ENCODE peak calls at places on chromosomes 7 and 10, in nine cellular contexts. One of them, this sample, is unnamed.

GRCh38 chr10:34861293-34862004 is 46.4 kb upstream of the PARD3 start:
- DNase-seq in hepatocyte: peak
- DNase-seq in testis: peak
- DNase-seq in cardiac fibroblast: peak
- DNase-seq in epithelial cell of proximal tubule: no peak
- DNase-seq in NB4: peak
- DNase-seq in fibroblast of lung: peak
- DNase-seq in cardiac muscle cell: no peak
- DNase-seq in H9: no peak
- DNase-seq in this sample: peak

GRCh38 chr7:154409703-154410311 is 357.6 kb downstream of the DPP6 start:
- DNase-seq in fibroblast of lung: peak
- DNase-seq in NB4: peak
- DNase-seq in cardiac fibroblast: peak
- DNase-seq in hepatocyte: peak
- DNase-seq in H9: peak
- DNase-seq in epithelial cell of proximal tubule: no peak
- DNase-seq in cardiac muscle cell: peak
- DNase-seq in testis: no peak
- DNase-seq in this sample: peak

GRCh38 chr7:47361746-47362215 is 220.1 kb downstream of the TNS3 start:
- DNase-seq in hepatocyte: no peak
- DNase-seq in cardiac fibroblast: peak
- DNase-seq in cardiac muscle cell: peak
- DNase-seq in H9: no peak
- DNase-seq in fibroblast of lung: peak
- DNase-seq in epithelial cell of proximal tubule: peak
- DNase-seq in testis: no peak
- DNase-seq in NB4: no peak
- DNase-seq in this sample: no peak

GRCh38 chr10:115209133-115209532 is 116.0 kb downstream of the ATRNL1 start:
- DNase-seq in testis: no peak
- DNase-seq in NB4: no peak
- DNase-seq in H9: no peak
- DNase-seq in fibroblast of lung: no peak
- DNase-seq in epithelial cell of proximal tubule: no peak
- DNase-seq in cardiac fibroblast: no peak
- DNase-seq in hepatocyte: no peak
- DNase-seq in cardiac muscle cell: no peak
- DNase-seq in this sample: no peak

GRCh38 chr10:79129361-79129997 is 60.7 kb downstream of the ZMIZ1 start:
- DNase-seq in NB4: peak
- DNase-seq in testis: no peak
- DNase-seq in epithelial cell of proximal tubule: no peak
- DNase-seq in fibroblast of lung: peak
- DNase-seq in cardiac muscle cell: peak
- DNase-seq in cardiac fibroblast: peak
- DNase-seq in hepatocyte: peak
- DNase-seq in H9: peak
- DNase-seq in this sample: peak

GRCh38 chr7:103446046-103446520 is at the start of gene SLC26A5:
- DNase-seq in NB4: no peak
- DNase-seq in cardiac muscle cell: no peak
- DNase-seq in H9: peak
- DNase-seq in epithelial cell of proximal tubule: no peak
- DNase-seq in fibroblast of lung: no peak
- DNase-seq in testis: peak
- DNase-seq in cardiac fibroblast: no peak
- DNase-seq in hepatocyte: peak
- DNase-seq in this sample: peak

GRCh38 chr10:29535012-29535777 is 99.6 kb downstream of the SVIL start:
- DNase-seq in testis: peak
- DNase-seq in hepatocyte: peak
- DNase-seq in fibroblast of lung: peak
- DNase-seq in epithelial cell of proximal tubule: peak
- DNase-seq in cardiac muscle cell: peak
- DNase-seq in cardiac fibroblast: peak
- DNase-seq in H9: peak
- DNase-seq in NB4: peak
- DNase-seq in this sample: peak

GRCh38 chr10:95693331-95693667 is 428 bp downstream of the TCTN3 start:
- DNase-seq in testis: no peak
- DNase-seq in cardiac muscle cell: no peak
- DNase-seq in hepatocyte: peak
- DNase-seq in H9: no peak
- DNase-seq in NB4: peak
- DNase-seq in fibroblast of lung: peak
- DNase-seq in epithelial cell of proximal tubule: no peak
- DNase-seq in cardiac fibroblast: no peak
- DNase-seq in this sample: no peak

GRCh38 chr7:101567231-101567630 is 61.9 kb downstream of the MYL10 start:
- DNase-seq in H9: peak
- DNase-seq in hepatocyte: no peak
- DNase-seq in NB4: no peak
- DNase-seq in fibroblast of lung: no peak
- DNase-seq in cardiac fibroblast: no peak
- DNase-seq in testis: no peak
- DNase-seq in cardiac muscle cell: no peak
- DNase-seq in epithelial cell of proximal tubule: no peak
- DNase-seq in this sample: no peak

GRCh38 chr10:5168897-5169296 is 16.1 kb downstream of the AKR1C8 start:
- DNase-seq in hepatocyte: no peak
- DNase-seq in testis: no peak
- DNase-seq in H9: no peak
- DNase-seq in cardiac muscle cell: no peak
- DNase-seq in NB4: no peak
- DNase-seq in epithelial cell of proximal tubule: no peak
- DNase-seq in fibroblast of lung: no peak
- DNase-seq in cardiac fibroblast: no peak
- DNase-seq in this sample: no peak

GRCh38 chr10:68105820-68106219 is 3.5 kb upstream of the MYPN start:
- DNase-seq in cardiac muscle cell: peak
- DNase-seq in cardiac fibroblast: peak
- DNase-seq in epithelial cell of proximal tubule: no peak
- DNase-seq in NB4: no peak
- DNase-seq in H9: no peak
- DNase-seq in hepatocyte: no peak
- DNase-seq in testis: no peak
- DNase-seq in fibroblast of lung: peak
- DNase-seq in this sample: no peak

GRCh38 chr10:34200355-34200901 is 614.7 kb downstream of the PARD3 start:
- DNase-seq in hepatocyte: no peak
- DNase-seq in H9: no peak
- DNase-seq in testis: no peak
- DNase-seq in cardiac muscle cell: peak
- DNase-seq in epithelial cell of proximal tubule: no peak
- DNase-seq in fibroblast of lung: no peak
- DNase-seq in NB4: peak
- DNase-seq in cardiac fibroblast: no peak
- DNase-seq in this sample: no peak

GRCh38 chr10:20156511-20156910 is 340.3 kb downstream of the PLXDC2 start:
- DNase-seq in cardiac muscle cell: no peak
- DNase-seq in NB4: no peak
- DNase-seq in testis: no peak
- DNase-seq in cardiac fibroblast: no peak
- DNase-seq in H9: no peak
- DNase-seq in fibroblast of lung: no peak
- DNase-seq in hepatocyte: no peak
- DNase-seq in epithelial cell of proximal tubule: no peak
- DNase-seq in this sample: no peak

GRCh38 chr7:4754433-4755010 is 20.9 kb upstream of the AP5Z1 start:
- DNase-seq in NB4: no peak
- DNase-seq in H9: no peak
- DNase-seq in testis: no peak
- DNase-seq in fibroblast of lung: no peak
- DNase-seq in cardiac fibroblast: no peak
- DNase-seq in cardiac muscle cell: no peak
- DNase-seq in epithelial cell of proximal tubule: no peak
- DNase-seq in hepatocyte: no peak
- DNase-seq in this sample: no peak

GRCh38 chr10:130708465-130708864 is 572.3 kb downstream of the GLRX3 start:
- DNase-seq in hepatocyte: no peak
- DNase-seq in fibroblast of lung: no peak
- DNase-seq in cardiac fibroblast: no peak
- DNase-seq in epithelial cell of proximal tubule: no peak
- DNase-seq in H9: no peak
- DNase-seq in NB4: no peak
- DNase-seq in testis: no peak
- DNase-seq in cardiac muscle cell: no peak
- DNase-seq in this sample: no peak

GRCh38 chr7:91892821-91893340 is 12.4 kb upstream of the MTERF1 start:
- DNase-seq in epithelial cell of proximal tubule: no peak
- DNase-seq in hepatocyte: peak
- DNase-seq in cardiac fibroblast: peak
- DNase-seq in NB4: no peak
- DNase-seq in H9: no peak
- DNase-seq in fibroblast of lung: peak
- DNase-seq in cardiac muscle cell: peak
- DNase-seq in testis: no peak
- DNase-seq in this sample: no peak

GRCh38 chr7:140674899-140675701 is 2.4 kb downstream of the ADCK2 start:
- DNase-seq in NB4: peak
- DNase-seq in H9: peak
- DNase-seq in hepatocyte: peak
- DNase-seq in cardiac fibroblast: peak
- DNase-seq in cardiac muscle cell: peak
- DNase-seq in testis: peak
- DNase-seq in epithelial cell of proximal tubule: peak
- DNase-seq in fibroblast of lung: peak
- DNase-seq in this sample: peak
- TF ChIP-seq CTCF in NB4: peak
- TF ChIP-seq CTCF in H9: peak
- TF ChIP-seq CTCF in hepatocyte: peak
- TF ChIP-seq CTCF in cardiac fibroblast: peak
- TF ChIP-seq CTCF in cardiac muscle cell: peak
- TF ChIP-seq CTCF in testis: no peak
- TF ChIP-seq CTCF in epithelial cell of proximal tubule: peak
- TF ChIP-seq CTCF in fibroblast of lung: peak
- TF ChIP-seq CTCF in this sample: peak

GRCh38 chr7:79282051-79282694 is 171.3 kb downstream of the MAGI2 start:
- DNase-seq in fibroblast of lung: peak
- DNase-seq in cardiac fibroblast: peak
- DNase-seq in epithelial cell of proximal tubule: no peak
- DNase-seq in H9: no peak
- DNase-seq in cardiac muscle cell: peak
- DNase-seq in testis: peak
- DNase-seq in hepatocyte: peak
- DNase-seq in NB4: peak
- DNase-seq in this sample: peak
- TF ChIP-seq CTCF in fibroblast of lung: peak
- TF ChIP-seq CTCF in cardiac fibroblast: peak
- TF ChIP-seq CTCF in epithelial cell of proximal tubule: peak
- TF ChIP-seq CTCF in H9: peak
- TF ChIP-seq CTCF in cardiac muscle cell: peak
- TF ChIP-seq CTCF in testis: no peak
- TF ChIP-seq CTCF in hepatocyte: peak
- TF ChIP-seq CTCF in NB4: no peak
- TF ChIP-seq CTCF in this sample: peak

DNA sequence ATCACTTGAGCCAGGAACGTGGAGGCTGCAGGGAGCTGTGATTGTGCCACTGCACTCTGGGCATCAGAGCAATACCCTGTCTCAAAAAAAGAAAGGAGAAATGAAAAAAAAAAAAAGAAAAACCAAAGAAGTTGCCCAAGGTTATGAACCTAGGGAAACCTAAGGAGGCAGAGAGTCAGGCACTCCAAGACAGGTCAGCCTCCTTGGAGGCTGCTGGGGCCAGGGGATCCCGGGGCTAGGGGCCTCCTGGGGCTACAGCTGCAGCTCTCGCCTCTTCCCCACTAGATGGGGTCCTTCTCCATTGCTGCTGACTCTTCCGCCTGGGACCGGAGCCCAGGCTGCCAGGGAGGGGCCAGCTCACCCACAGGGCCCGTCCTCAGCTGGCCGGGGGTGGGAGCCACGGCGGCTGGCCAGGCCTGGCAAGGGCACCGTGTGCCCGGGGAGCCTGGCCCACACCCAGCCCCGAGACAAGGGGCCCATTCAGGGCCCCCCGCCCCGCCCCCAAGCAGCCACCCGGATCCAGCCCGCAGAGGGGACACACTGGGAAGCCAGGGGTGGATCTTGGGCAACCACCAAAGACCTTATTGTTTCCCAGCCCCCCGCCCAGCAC is 1.7 kb upstream of the SPACDR start:
- DNase-seq in hepatocyte: peak
- DNase-seq in H9: peak
- DNase-seq in cardiac muscle cell: peak
- DNase-seq in epithelial cell of proximal tubule: no peak
- DNase-seq in cardiac fibroblast: peak
- DNase-seq in fibroblast of lung: peak
- DNase-seq in NB4: peak
- DNase-seq in testis: peak
- DNase-seq in this sample: peak
- TF ChIP-seq CTCF in hepatocyte: peak
- TF ChIP-seq CTCF in H9: peak
- TF ChIP-seq CTCF in cardiac muscle cell: peak
- TF ChIP-seq CTCF in epithelial cell of proximal tubule: peak
- TF ChIP-seq CTCF in cardiac fibroblast: peak
- TF ChIP-seq CTCF in fibroblast of lung: peak
- TF ChIP-seq CTCF in NB4: peak
- TF ChIP-seq CTCF in testis: peak
- TF ChIP-seq CTCF in this sample: peak

GRCh38 chr7:35725280-35725680 is 30.3 kb upstream of the HERPUD2 start:
- DNase-seq in epithelial cell of proximal tubule: no peak
- DNase-seq in H9: no peak
- DNase-seq in cardiac muscle cell: no peak
- DNase-seq in testis: no peak
- DNase-seq in fibroblast of lung: no peak
- DNase-seq in cardiac fibroblast: no peak
- DNase-seq in NB4: peak
- DNase-seq in hepatocyte: no peak
- DNase-seq in this sample: no peak

GRCh38 chr7:35720849-35721248 is 25.9 kb upstream of the HERPUD2 start:
- DNase-seq in H9: no peak
- DNase-seq in testis: no peak
- DNase-seq in epithelial cell of proximal tubule: no peak
- DNase-seq in cardiac muscle cell: no peak
- DNase-seq in hepatocyte: no peak
- DNase-seq in cardiac fibroblast: no peak
- DNase-seq in NB4: no peak
- DNase-seq in fibroblast of lung: no peak
- DNase-seq in this sample: no peak

GRCh38 chr7:35721288-35721687 is 26.4 kb upstream of the HERPUD2 start:
- DNase-seq in fibroblast of lung: no peak
- DNase-seq in epithelial cell of proximal tubule: no peak
- DNase-seq in hepatocyte: no peak
- DNase-seq in testis: no peak
- DNase-seq in cardiac muscle cell: no peak
- DNase-seq in H9: no peak
- DNase-seq in NB4: peak
- DNase-seq in cardiac fibroblast: no peak
- DNase-seq in this sample: no peak

GRCh38 chr7:35722054-35722849 is 27.3 kb upstream of the HERPUD2 start:
- DNase-seq in hepatocyte: no peak
- DNase-seq in cardiac muscle cell: no peak
- DNase-seq in cardiac fibroblast: no peak
- DNase-seq in fibroblast of lung: no peak
- DNase-seq in H9: no peak
- DNase-seq in epithelial cell of proximal tubule: no peak
- DNase-seq in testis: no peak
- DNase-seq in NB4: peak
- DNase-seq in this sample: no peak

GRCh38 chr7:35723011-35723410 is 28.1 kb upstream of the HERPUD2 start:
- DNase-seq in cardiac fibroblast: peak
- DNase-seq in cardiac muscle cell: no peak
- DNase-seq in fibroblast of lung: peak
- DNase-seq in H9: no peak
- DNase-seq in hepatocyte: no peak
- DNase-seq in testis: no peak
- DNase-seq in epithelial cell of proximal tubule: no peak
- DNase-seq in NB4: peak
- DNase-seq in this sample: no peak
- TF ChIP-seq CTCF in cardiac fibroblast: no peak
- TF ChIP-seq CTCF in cardiac muscle cell: no peak
- TF ChIP-seq CTCF in fibroblast of lung: no peak
- TF ChIP-seq CTCF in H9: no peak
- TF ChIP-seq CTCF in hepatocyte: no peak
- TF ChIP-seq CTCF in testis: no peak
- TF ChIP-seq CTCF in epithelial cell of proximal tubule: no peak
- TF ChIP-seq CTCF in NB4: no peak
- TF ChIP-seq CTCF in this sample: no peak